ENCODE peak calls at places on chromosomes 11 and 22, in seven cellular contexts. A is right lobe of liver; D is mammary epithelial cell; W is CD8-positive, alpha-beta memory T cell; V is pancreas; J is A673; X is psoas muscle. E is an unnamed sample.
A peak's percentile ranks its signal among the peaks of the same experiment; 100 is the strongest.

GRCh38 chr11:129155745-129156144 is 36.4 kb downstream of the ARHGAP32 start:
- DNase-seq in A (no peak), D (no peak), W (no peak), V (no peak), J (no peak), X (no peak), E (no peak)

GRCh38 chr11:104402812-104403521 is 239.0 kb upstream of the PDGFD start:
- DNase-seq in A (no peak), D (no peak), W (no peak), V (no peak), J (no peak), X (no peak), E (no peak)

GRCh38 chr11:86403458-86403857 is 28.8 kb downstream of the CCDC81 start:
- DNase-seq in A (no peak), D (no peak), W (no peak), V (no peak), J (no peak), X (no peak), E (no peak)

GRCh38 chr11:77121096-77121640 is 6.9 kb upstream of the MYO7A start:
- DNase-seq in A (no peak), D (no peak), W (no peak), V (no peak), J (no peak), X (peak; percentile 5), E (no peak)

GRCh38 chr22:47788461-47788860 is 1026.0 kb downstream of the TBC1D22A start:
- DNase-seq in A (no peak), D (no peak), W (no peak), V (no peak), J (no peak), X (no peak), E (no peak)

GRCh38 chr22:49554741-49555140 is 272.9 kb downstream of the BRD1 start:
- DNase-seq in A (no peak), D (no peak), W (no peak), V (no peak), J (no peak), X (no peak), E (no peak)

GRCh38 chr11:31932879-31933278 is 121.8 kb upstream of the PAX6 start:
- DNase-seq in A (no peak), D (no peak), W (no peak), V (no peak), J (no peak), X (no peak), E (no peak)

GRCh38 chr11:71499546-71499945 is 27.5 kb upstream of the KRTAP5-7 start:
- DNase-seq in A (peak; percentile 47), D (no peak), W (no peak), V (no peak), J (no peak), X (peak; percentile 59), E (no peak)

GRCh38 chr22:16866167-16866566 is 41.0 kb upstream of the XKR3 start:
- DNase-seq in A (peak; percentile 31), D (no peak), W (no peak), V (no peak), J (no peak), X (no peak), E (no peak)

GRCh38 chr11:30786392-30787120 is 200.4 kb upstream of the MPPED2 start:
- DNase-seq in A (no peak), D (no peak), W (no peak), V (no peak), J (no peak), X (no peak), E (no peak)

GRCh38 chr22:19849800-19850481 is 4.7 kb downstream of the GNB1L start:
- DNase-seq in A (no peak), D (peak; percentile 46), W (no peak), V (peak; percentile 40), J (no peak), X (no peak), E (peak; percentile 66)

DNA sequence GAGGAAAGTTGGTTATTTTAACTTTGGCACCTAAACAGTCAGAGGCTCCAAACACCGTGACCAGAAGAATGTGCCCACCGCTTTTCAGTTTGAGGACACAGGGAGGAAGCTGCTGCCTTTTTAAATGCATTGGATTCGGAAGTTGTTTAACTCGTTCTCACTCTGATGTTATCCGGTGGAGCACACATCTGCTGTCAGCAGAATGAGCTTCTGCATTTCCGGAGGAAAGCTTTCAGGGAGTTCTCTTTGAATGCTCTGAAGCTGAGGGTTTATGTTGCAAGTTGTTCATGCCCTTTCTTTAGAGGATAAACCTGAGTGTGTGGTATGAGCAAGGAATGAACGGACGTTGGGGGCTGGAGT is 64.1 kb downstream of the PPFIBP2 start:
- DNase-seq in A (no peak), D (no peak), W (no peak), V (no peak), J (peak; percentile 76), X (no peak), E (no peak)
- H3K27me3 ChIP-seq in A (no peaks in the 10 kb centered on the region), D (no peaks in the 10 kb centered on the region), W (peaks cover 6% of the 10 kb centered on the region), V (no peaks in the 10 kb centered on the region), J (no peaks in the 10 kb centered on the region), X (no peaks in the 10 kb centered on the region), E (peaks cover 28% of the 10 kb centered on the region)

DNA sequence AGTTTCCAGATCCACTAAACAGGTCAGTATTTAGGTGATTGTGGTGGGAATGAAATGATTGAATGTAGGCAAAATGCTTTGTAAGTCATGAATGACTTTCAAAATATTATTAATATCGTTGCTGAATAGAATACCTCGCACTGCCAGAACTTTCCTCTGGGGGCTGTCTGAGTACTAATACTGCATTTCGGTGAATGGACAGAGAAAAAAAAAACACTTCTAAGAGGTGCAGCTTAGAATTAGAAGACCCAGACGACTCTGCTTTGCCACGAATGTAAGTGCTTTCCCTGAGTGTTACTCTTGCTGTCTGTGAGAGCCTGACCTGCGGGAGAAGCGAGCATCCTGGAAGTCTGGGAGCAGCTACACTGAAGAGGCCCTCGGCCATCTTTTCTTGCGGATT is 95.0 kb downstream of the SCN3B start:
- DNase-seq in A (no peak), D (no peak), W (no peak), V (no peak), J (peak; percentile 51), X (no peak), E (no peak)
- H3K4me3 ChIP-seq in A (no peak overlapping the region), D (no peak overlapping the region), W (no peak overlapping the region), V (peak overlapping the region; percentile 31), J (peak overlapping the region; percentile 39), X (peak overlapping the region; percentile 62), E (peak overlapping the region; percentile 21)

DNA sequence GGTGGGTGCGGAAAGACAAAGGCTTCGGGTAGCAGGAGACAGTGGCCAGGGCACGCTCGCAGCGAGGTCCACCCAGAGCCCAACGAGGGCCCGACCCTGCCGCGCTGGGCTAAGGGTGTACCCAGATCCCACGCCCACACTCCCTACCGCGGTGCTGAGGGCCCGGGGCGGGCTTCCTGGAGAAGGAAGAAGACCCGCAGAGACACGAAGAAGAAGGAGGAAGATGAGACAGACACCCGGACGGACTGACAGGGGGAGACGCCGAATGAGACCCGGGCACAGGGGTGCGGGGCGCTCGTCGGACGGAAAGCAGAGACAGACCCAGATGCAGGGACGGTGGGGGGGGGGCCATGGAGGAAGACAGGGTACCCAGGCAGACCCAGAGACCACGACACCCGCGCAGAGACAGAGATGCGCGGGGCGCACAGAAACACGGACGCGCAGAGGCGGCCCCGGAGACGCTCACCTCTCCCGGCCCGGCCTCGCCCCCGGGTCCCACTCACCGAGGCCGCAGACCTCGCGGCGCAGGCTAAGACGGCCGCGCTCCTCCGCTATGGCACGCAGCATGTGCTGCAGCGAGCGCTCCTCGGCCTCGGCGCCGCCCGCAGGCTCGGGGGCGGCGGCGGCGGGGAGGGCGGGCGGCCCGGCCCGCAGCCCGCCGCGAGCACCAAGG is 421 bp downstream of the KIAA0930 start:
- DNase-seq in A (peak; percentile 42), D (peak; percentile 27), W (no peak), V (peak; percentile 47), J (peak; percentile 30), X (peak; percentile 36), E (peak; percentile 89)
- H3K4me1 ChIP-seq in A (no peaks in the 10 kb centered on the region), D (peaks cover 25% of the 10 kb centered on the region), W (peaks cover 20% of the 10 kb centered on the region), V (peaks cover 13% of the 10 kb centered on the region), J (peaks cover 14% of the 10 kb centered on the region), X (no peaks in the 10 kb centered on the region), E (peaks cover 80% of the 10 kb centered on the region)

DNA sequence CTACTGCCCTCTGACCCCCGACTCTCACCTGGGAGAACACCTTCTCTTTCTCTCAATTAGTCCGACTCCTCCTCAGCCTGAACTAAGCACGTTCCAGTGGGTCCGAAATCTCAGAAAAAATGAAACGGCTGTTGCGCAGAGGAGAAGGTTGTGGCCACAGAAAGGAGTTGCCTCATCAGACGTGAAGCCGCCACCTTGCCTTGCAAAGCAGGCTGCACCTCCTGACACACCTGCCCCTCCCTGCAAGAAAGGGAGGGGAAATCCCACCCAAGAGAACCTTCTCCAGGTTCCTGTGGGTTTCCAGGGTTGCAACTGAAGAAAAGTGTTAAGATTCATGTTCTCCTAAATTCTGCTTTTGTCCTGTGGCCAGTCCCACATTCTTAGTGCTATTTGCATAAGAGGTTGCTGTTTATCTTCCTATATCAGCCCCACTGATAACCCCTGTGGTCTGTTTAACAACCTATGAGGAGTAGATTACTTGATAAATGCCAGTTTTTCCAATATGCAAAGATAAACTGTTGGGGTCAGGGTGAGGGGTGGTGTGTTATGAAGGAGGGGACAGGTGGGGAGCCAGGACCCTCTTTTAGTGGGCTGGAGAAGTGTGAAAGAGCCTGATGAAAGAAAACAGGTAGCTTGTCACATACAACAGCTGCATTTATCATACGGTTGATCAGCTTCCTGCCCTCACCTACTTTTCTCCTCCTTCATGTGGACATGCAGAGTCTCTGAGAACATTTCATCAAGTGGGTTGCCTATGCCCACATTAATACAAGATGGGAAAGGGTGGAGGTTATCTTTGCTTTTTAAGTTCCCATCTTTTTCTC is 18.2 kb downstream of the ZBTB16 start:
- DNase-seq in A (no peak), D (no peak), W (peak; percentile 60), V (no peak), J (no peak), X (no peak), E (no peak)
- H3K27me3 ChIP-seq in A (no peaks in the 10 kb centered on the region), D (no peaks in the 10 kb centered on the region), W (no peaks in the 10 kb centered on the region), V (no peaks in the 10 kb centered on the region), J (no peaks in the 10 kb centered on the region), X (no peaks in the 10 kb centered on the region), E (no peaks in the 10 kb centered on the region)

GRCh38 chr22:26656896-26657851 is at the start of gene MIAT:
- DNase-seq in A (peak; percentile 36), D (no peak), W (peak; percentile 66), V (no peak), J (peak; percentile 46), X (no peak), E (peak; percentile 90)
- H3K4me3 ChIP-seq in A (no peak within 1 kb of the TSS), D (peak within 1 kb of the TSS; percentile 25), W (peak within 1 kb of the TSS; percentile 93), V (no peak within 1 kb of the TSS), J (peak within 1 kb of the TSS; percentile 54), X (peak within 1 kb of the TSS; percentile 53), E (no peak within 1 kb of the TSS)

DNA sequence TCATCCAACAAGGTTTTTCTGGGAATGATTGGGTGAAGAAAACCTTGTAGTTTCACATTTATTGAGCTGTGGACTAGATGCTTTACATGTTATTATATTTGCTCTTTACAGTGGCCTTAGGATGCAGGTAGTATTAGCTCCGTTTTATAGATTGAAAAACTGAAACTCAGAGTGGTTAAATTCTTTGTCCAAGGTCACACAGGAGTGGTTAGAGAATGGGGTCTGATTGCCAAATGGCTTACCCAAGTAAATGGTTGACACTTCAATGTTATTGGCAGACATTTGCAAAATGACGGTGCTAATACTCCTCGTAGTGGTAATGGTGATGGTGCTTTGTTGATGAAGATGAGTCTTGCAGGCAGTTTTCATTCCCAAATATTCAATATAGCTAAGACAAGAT is 2.2 kb downstream of the GTPBP1 start:
- DNase-seq in A (no peak), D (no peak), W (no peak), V (no peak), J (no peak), X (no peak), E (no peak)
- H3K4me1 ChIP-seq in A (no peaks in the 10 kb centered on the region), D (peaks cover 26% of the 10 kb centered on the region), W (peaks cover 47% of the 10 kb centered on the region), V (peaks cover 27% of the 10 kb centered on the region), J (peaks cover 28% of the 10 kb centered on the region), X (peaks cover 40% of the 10 kb centered on the region), E (peaks cover 8% of the 10 kb centered on the region)